ENCODE peak calls at places on chromosome 18, in four cellular contexts. One of them, this sample, is unnamed.

GRCh38 chr18:69845588-69846506 is 101.8 kb downstream of the CD226 start:
- DNase-seq in Calu3: no peak
- DNase-seq in COR-L47: peak
- DNase-seq in stimulated activated CD4-positive, alpha-beta T cell treated with anti-CD3 and anti-CD28 coated beads, Interleukin-2, amount 100 ng/mL, for 48 hours: no peak
- DNase-seq in this sample: no peak

GRCh38 chr18:41719808-41720207 is 235.2 kb upstream of the PIK3C3 start:
- DNase-seq in Calu3: no peak
- DNase-seq in COR-L47: no peak
- DNase-seq in stimulated activated CD4-positive, alpha-beta T cell treated with anti-CD3 and anti-CD28 coated beads, Interleukin-2, amount 100 ng/mL, for 48 hours: no peak
- DNase-seq in this sample: no peak

GRCh38 chr18:64707052-64707451 is 558.2 kb upstream of the LINC00305 start:
- DNase-seq in Calu3: no peak
- DNase-seq in COR-L47: no peak
- DNase-seq in stimulated activated CD4-positive, alpha-beta T cell treated with anti-CD3 and anti-CD28 coated beads, Interleukin-2, amount 100 ng/mL, for 48 hours: no peak
- DNase-seq in this sample: no peak

GRCh38 chr18:75247601-75248421 is 37.2 kb downstream of the TSHZ1 start:
- DNase-seq in Calu3: no peak
- DNase-seq in COR-L47: peak
- DNase-seq in stimulated activated CD4-positive, alpha-beta T cell treated with anti-CD3 and anti-CD28 coated beads, Interleukin-2, amount 100 ng/mL, for 48 hours: no peak
- DNase-seq in this sample: no peak

GRCh38 chr18:48412339-48412929 is 3.3 kb upstream of the ZBTB7C start:
- DNase-seq in Calu3: peak
- DNase-seq in COR-L47: peak
- DNase-seq in stimulated activated CD4-positive, alpha-beta T cell treated with anti-CD3 and anti-CD28 coated beads, Interleukin-2, amount 100 ng/mL, for 48 hours: no peak
- DNase-seq in this sample: peak

GRCh38 chr18:57141208-57142129 is 5.4 kb upstream of the BOD1L2 start:
- DNase-seq in Calu3: peak
- DNase-seq in COR-L47: peak
- DNase-seq in stimulated activated CD4-positive, alpha-beta T cell treated with anti-CD3 and anti-CD28 coated beads, Interleukin-2, amount 100 ng/mL, for 48 hours: no peak
- DNase-seq in this sample: no peak

GRCh38 chr18:76006151-76006550 is 488.9 kb downstream of the ZNF516 start:
- DNase-seq in Calu3: no peak
- DNase-seq in COR-L47: no peak
- DNase-seq in stimulated activated CD4-positive, alpha-beta T cell treated with anti-CD3 and anti-CD28 coated beads, Interleukin-2, amount 100 ng/mL, for 48 hours: no peak
- DNase-seq in this sample: no peak

GRCh38 chr18:58144106-58144505 is 100.1 kb downstream of the NEDD4L start:
- DNase-seq in Calu3: no peak
- DNase-seq in COR-L47: no peak
- DNase-seq in stimulated activated CD4-positive, alpha-beta T cell treated with anti-CD3 and anti-CD28 coated beads, Interleukin-2, amount 100 ng/mL, for 48 hours: no peak
- DNase-seq in this sample: no peak

GRCh38 chr18:11714244-11714918 is 25.3 kb downstream of the GNAL start:
- DNase-seq in Calu3: no peak
- DNase-seq in COR-L47: no peak
- DNase-seq in stimulated activated CD4-positive, alpha-beta T cell treated with anti-CD3 and anti-CD28 coated beads, Interleukin-2, amount 100 ng/mL, for 48 hours: no peak
- DNase-seq in this sample: no peak

GRCh38 chr18:7657937-7658336 is 90.8 kb downstream of the PTPRM start:
- DNase-seq in Calu3: no peak
- DNase-seq in COR-L47: no peak
- DNase-seq in stimulated activated CD4-positive, alpha-beta T cell treated with anti-CD3 and anti-CD28 coated beads, Interleukin-2, amount 100 ng/mL, for 48 hours: no peak
- DNase-seq in this sample: no peak

This sample was measured in testis.